ENCODE peak calls at places on chromosomes 4 and X, in four cellular contexts. V is HEK293T; K is stimulated activated CD4-positive, alpha-beta T cell treated with anti-CD3 and anti-CD28 coated beads, Interleukin-12 subunit alpha, Interleukin-12 subunit beta, amount 100 ng/mL, for 4 hours; W is cardiac muscle cell. G is an unnamed sample.

GRCh38 chr4:153217440-153217839 is 13.2 kb downstream of the TRIM2 start:
- DNase-seq in V (no peak), K (no peak), W (no peak), G (no peak)

GRCh38 chrX:53239474-53239873 is 14.5 kb upstream of the KDM5C start:
- DNase-seq in K (peak), W (no peak), V (peak), G (no peak)

GRCh38 chrX:40205471-40205870 is 107.7 kb upstream of the BCOR start:
- DNase-seq in W (no peak), V (no peak), K (no peak), G (no peak)

GRCh38 chrX:20947411-20947912 is 426.8 kb upstream of the CNKSR2 start:
- DNase-seq in W (no peak), K (no peak), V (no peak), G (no peak)

GRCh38 chrX:23333842-23334535 is 660 bp upstream of the PTCHD1 start:
- DNase-seq in W (no peak), V (peak), K (no peak), G (peak)

GRCh38 chrX:101203782-101204351 is 15.7 kb upstream of the DRP2 start:
- DNase-seq in K (no peak), V (no peak), W (no peak), G (no peak)

GRCh38 chrX:6225307-6226052 is 3.2 kb downstream of the NLGN4X start:
- DNase-seq in W (no peak), K (no peak), V (no peak), G (no peak)

GRCh38 chrX:145881175-145881867 is 63.7 kb downstream of the SLITRK2 start:
- DNase-seq in K (no peak), V (no peak), W (no peak), G (no peak)

GRCh38 chr4:1797861-1798529 is 4.9 kb downstream of the FGFR3 start:
- DNase-seq in V (no peak), K (no peak), W (no peak), G (no peak)

GRCh38 chrX:7132335-7133035 is 15.0 kb upstream of the STS start:
- DNase-seq in W (peak), V (peak), K (peak), G (peak)

GRCh38 chr4:404006-404405 is 66.4 kb downstream of the ZNF141 start:
- DNase-seq in V (no peak), W (no peak), K (no peak), G (no peak)

GRCh38 chr4:27828843-27829242 is 968.2 kb downstream of the STIM2 start:
- DNase-seq in V (no peak), K (no peak), W (no peak), G (no peak)

GRCh38 chrX:68199062-68199848 is 234.0 kb downstream of the OPHN1 start:
- DNase-seq in K (no peak), V (no peak), W (no peak), G (no peak)

GRCh38 chrX:37746268-37746931 is 33.5 kb upstream of the CYBB start:
- DNase-seq in K (no peak), V (no peak), W (no peak), G (no peak)

GRCh38 chr4:184462724-184463123 is 11.6 kb downstream of the IRF2 start:
- DNase-seq in K (no peak), V (no peak), W (no peak), G (no peak)

GRCh38 chr4:7052923-7053715 is 9.9 kb downstream of the TADA2B start:
- DNase-seq in W (no peak), K (no peak), V (no peak), G (no peak)

GRCh38 chr4:73814679-73815078 is 21.8 kb upstream of the CXCL6 start:
- DNase-seq in K (no peak), V (no peak), W (no peak), G (no peak)